ENCODE peak calls at places on chromosomes 12 and 14, in ten cellular contexts. H, S, N, C, D, O, L, B, Z and W are unnamed samples. For H3K9me3, the result is how much of the 10 kb centered on the place peaks cover.

GRCh38 chr12:131671871-131672270 is 39.0 kb upstream of the SFSWAP start:
- DNase-seq in H (no peak), S (no peak), N (no peak), C (no peak), D (no peak), O (no peak), L (peak), B (no peak), Z (no peak), W (no peak)

GRCh38 chr12:67366530-67367196 is 97.5 kb downstream of the CAND1 start:
- DNase-seq in H (no peak), S (no peak), N (no peak), C (no peak), D (no peak), O (no peak), L (no peak), B (peak), Z (no peak), W (no peak)

GRCh38 chr12:57630891-57631433 is 2.0 kb downstream of the B4GALNT1 start:
- DNase-seq in H (no peak), S (peak), N (no peak), C (no peak), D (no peak), O (no peak), L (peak), B (no peak), Z (no peak), W (no peak)

GRCh38 chr12:110367209-110367864 is 36.2 kb downstream of the ANAPC7 start:
- DNase-seq in H (no peak), S (no peak), N (no peak), C (no peak), D (peak), O (peak), L (no peak), B (peak), Z (no peak), W (no peak)

GRCh38 chr14:95048771-95049312 is 108.5 kb downstream of the DICER1 start:
- DNase-seq in H (no peak), S (no peak), N (no peak), C (no peak), D (no peak), O (no peak), L (peak), B (no peak), Z (peak), W (no peak)

GRCh38 chr12:1846421-1847405 is 26.3 kb downstream of the LRTM2 start:
- DNase-seq in H (no peak), S (no peak), N (no peak), C (no peak), D (no peak), O (no peak), L (no peak), B (no peak), Z (no peak), W (no peak)

GRCh38 chr12:10160659-10161386 is 11.1 kb downstream of the OLR1 start:
- DNase-seq in H (no peak), S (no peak), N (no peak), C (no peak), D (no peak), O (no peak), L (no peak), B (no peak), Z (no peak), W (no peak)

GRCh38 chr12:112839386-112839972 is 47.9 kb downstream of the RPH3A start:
- DNase-seq in H (no peak), S (no peak), N (no peak), C (peak), D (peak), O (no peak), L (peak), B (peak), Z (no peak), W (no peak)

GRCh38 chr14:105944632-105945610 is 418.5 kb downstream of the TMEM121 start:
- DNase-seq in H (peak), S (peak), N (no peak), C (peak), D (no peak), O (peak), L (peak), B (no peak), Z (peak), W (peak)

GRCh38 chr14:100840286-100840685 is 14.4 kb downstream of the MEG3 start:
- DNase-seq in H (no peak), S (no peak), N (no peak), C (no peak), D (no peak), O (no peak), L (no peak), B (no peak), Z (no peak), W (peak)

GRCh38 chr12:6272300-6273208 is 37.9 kb upstream of the PLEKHG6 start:
- DNase-seq in H (no peak), S (no peak), N (no peak), C (no peak), D (peak), O (peak), L (peak), B (no peak), Z (peak), W (peak)

GRCh38 chr12:6271281-6271680 is 39.2 kb upstream of the PLEKHG6 start:
- DNase-seq in H (no peak), S (no peak), N (no peak), C (no peak), D (no peak), O (no peak), L (no peak), B (no peak), Z (no peak), W (peak)

GRCh38 chr12:6273931-6274687 is 36.4 kb upstream of the PLEKHG6 start:
- DNase-seq in H (no peak), S (no peak), N (no peak), C (no peak), D (no peak), O (no peak), L (peak), B (no peak), Z (no peak), W (peak)

GRCh38 chr12:6275609-6276246 is 34.8 kb upstream of the PLEKHG6 start:
- DNase-seq in H (no peak), S (no peak), N (no peak), C (no peak), D (no peak), O (no peak), L (peak), B (no peak), Z (no peak), W (peak)

DNA sequence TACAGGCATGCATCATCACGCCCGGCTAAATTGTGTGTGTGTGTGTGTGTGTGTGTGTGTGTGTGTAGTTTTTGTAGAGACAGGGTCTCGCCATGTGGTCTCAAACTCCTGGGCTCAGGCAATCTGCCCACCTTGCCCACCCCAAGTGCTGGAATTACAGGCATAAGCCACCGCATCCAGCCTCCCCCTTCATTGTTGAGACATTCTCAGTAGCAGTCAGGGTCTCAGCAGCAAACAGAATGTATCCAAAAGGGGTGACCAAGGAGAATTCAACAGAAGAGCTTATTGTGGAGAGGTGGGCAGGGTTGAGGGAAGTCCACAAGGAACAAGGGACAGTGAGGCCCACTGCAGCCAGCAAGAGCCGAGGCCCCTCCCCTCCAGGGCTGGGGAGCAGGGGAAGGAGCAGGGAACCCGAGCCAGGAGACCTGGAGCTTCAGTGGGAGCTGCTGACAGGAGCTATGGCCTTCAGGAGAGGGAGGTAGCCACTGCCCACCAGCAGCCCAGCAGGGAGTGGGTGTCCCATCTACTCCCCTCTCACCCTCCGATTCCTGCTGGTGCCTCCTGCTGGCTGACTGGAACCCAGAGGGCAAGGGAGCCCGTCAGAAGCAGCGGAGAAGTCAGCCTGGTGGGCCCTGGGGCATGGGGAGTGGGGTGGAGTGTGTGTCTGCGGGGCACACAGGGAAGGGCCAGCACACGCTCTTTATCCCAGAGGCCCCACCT is 37.1 kb upstream of the PLEKHG6 start:
- DNase-seq in H (no peak), S (no peak), N (no peak), C (no peak), D (no peak), O (peak), L (peak), B (no peak), Z (no peak), W (peak)
- TF ChIP-seq CTCF in H (no peak), S (no peak), N (no peak), C (no peak), D (peak), O (no peak), L (peak), B (no peak), Z (no peak), W (no peak)

GRCh38 chr12:132998742-132999141 is 12.6 kb downstream of the ZNF26 start:
- DNase-seq in H (no peak), S (no peak), N (no peak), C (no peak), D (no peak), O (no peak), L (no peak), B (no peak), Z (no peak), W (no peak)
- H3K9me3 ChIP-seq in H (half or more), S (under half), N (half or more), C (half or more), D (half or more), O (under half), L (half or more), B (under half), Z (half or more), W (half or more)

GRCh38 chr12:76764856-76765255 is 941 bp downstream of the ZDHHC17 start:
- DNase-seq in H (no peak), S (no peak), N (no peak), C (no peak), D (peak), O (no peak), L (no peak), B (peak), Z (no peak), W (no peak)

GRCh38 chr12:76765598-76765997 is 1.7 kb downstream of the ZDHHC17 start:
- DNase-seq in H (no peak), S (no peak), N (no peak), C (no peak), D (no peak), O (no peak), L (no peak), B (no peak), Z (no peak), W (no peak)

GRCh38 chr12:76763746-76764675 is at the start of gene ZDHHC17:
- DNase-seq in H (peak), S (peak), N (peak), C (peak), D (peak), O (peak), L (peak), B (peak), Z (peak), W (peak)

GRCh38 chr12:76766161-76766560 is 2.2 kb downstream of the ZDHHC17 start:
- DNase-seq in H (no peak), S (no peak), N (no peak), C (no peak), D (no peak), O (no peak), L (no peak), B (no peak), Z (no peak), W (no peak)

DNA sequence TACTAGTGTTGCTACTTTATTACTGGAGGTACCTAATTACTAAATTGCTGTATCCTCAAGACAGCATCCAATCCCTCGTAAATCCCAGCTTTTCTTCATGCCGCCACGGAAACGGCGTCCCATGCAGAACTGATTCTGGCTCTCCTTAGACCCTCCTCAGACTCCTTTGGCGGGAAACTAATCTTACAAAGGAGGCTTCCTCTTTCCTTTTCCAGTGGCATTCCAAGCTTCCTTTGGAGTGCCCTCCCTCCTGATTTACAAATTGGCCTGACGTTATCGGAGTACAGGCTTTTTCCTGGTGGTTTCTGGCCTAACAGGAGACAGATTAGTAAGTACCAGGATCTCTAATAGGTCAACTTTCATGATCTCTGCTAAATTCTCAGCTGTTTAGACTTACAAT is 1.4 kb upstream of the ZDHHC17 start:
- DNase-seq in H (no peak), S (no peak), N (no peak), C (no peak), D (peak), O (no peak), L (peak), B (no peak), Z (no peak), W (no peak)
- H3K4me3 ChIP-seq in H (peak), S (no peak), N (no peak), C (no peak), D (no peak), O (no peak), L (peak), B (no peak), Z (no peak), W (peak)

DNA sequence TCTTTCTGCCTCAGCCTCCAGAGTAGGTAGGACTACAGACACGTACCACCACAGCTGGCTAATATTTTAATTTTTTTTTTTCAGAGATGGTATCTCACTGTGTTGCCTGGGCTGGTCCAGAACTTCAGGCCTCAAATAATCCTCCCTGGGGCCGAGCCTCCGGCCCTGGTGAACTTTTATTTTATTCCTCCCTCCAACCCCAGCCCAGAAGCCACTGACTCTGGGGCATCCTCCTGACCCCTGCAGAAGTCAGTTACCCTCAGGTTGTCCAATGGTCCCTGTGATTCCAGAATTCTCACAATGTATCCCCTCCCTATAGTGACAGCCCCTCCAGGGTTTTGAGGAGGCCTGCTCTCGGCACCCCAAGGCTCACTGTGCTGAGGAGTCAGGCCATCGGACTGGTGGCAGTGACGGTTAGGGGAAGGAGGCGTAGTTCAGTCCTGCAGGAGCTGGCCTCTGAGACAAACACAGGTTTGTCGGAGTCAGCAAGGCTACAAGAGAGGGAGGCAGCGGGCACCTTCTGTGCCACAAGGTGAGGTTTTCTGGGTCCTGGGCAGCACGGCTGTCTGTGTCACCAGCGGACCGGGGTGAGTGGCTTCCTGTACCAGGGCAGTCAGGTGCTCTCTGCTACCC is 19.4 kb upstream of the FIGNL2 start:
- DNase-seq in H (no peak), S (no peak), N (no peak), C (no peak), D (no peak), O (no peak), L (no peak), B (no peak), Z (no peak), W (peak)
- TF ChIP-seq CTCF in H (no peak), S (no peak), N (no peak), C (no peak), D (no peak), O (no peak), L (no peak), B (no peak), Z (no peak), W (no peak)

DNA sequence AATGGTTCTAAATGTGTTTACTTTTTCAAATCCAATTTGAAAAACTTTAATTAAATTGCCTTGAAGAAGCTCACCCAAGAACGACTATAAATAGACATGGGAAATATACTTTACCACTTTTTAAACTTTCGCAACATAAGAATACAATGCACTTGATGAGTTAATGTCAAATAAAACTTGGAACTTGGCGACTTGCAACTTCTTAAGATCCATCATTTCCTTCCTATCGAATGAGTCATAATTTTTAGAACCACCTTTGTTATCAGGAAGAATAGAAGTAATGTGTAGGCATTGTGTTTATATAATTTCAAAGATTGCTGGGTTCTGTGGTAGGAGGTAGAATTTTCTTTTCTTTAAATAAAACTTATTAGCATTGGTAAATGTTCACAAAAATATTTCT is 1417.4 kb upstream of the FLRT2 start:
- DNase-seq in H (no peak), S (no peak), N (no peak), C (no peak), D (no peak), O (no peak), L (no peak), B (no peak), Z (no peak), W (no peak)
- H3K9me3 ChIP-seq in H (under half), S (under half), N (under half), C (under half), D (under half), O (under half), L (under half), B (under half), Z (under half), W (under half)